ENCODE peak calls at places on chromosomes 13 and 19, in eight cellular contexts. L is aorta, K is adrenal gland, P is esophagus muscularis mucosa, J is Karpas-422, A is neuronal stem cell, T is ovary, W is left ventricle myocardium inferior. H is an unnamed sample.
A peak's percentile ranks its signal among the peaks of the same experiment; 100 is the strongest.

GRCh38 chr13:46595136-46595917 is 42.4 kb downstream of the LRCH1 start:
- DNase-seq in L (no peak), K (no peak), P (no peak), J (peak; percentile 53), A (no peak), T (no peak), W (no peak), H (no peak)

GRCh38 chr13:95704510-95704909 is 27.6 kb downstream of the DNAJC3 start:
- DNase-seq in L (no peak), K (no peak), P (no peak), J (no peak), A (no peak), T (no peak), W (no peak), H (no peak)

GRCh38 chr19:49809987-49810389 is 3.1 kb downstream of the FUZ start:
- DNase-seq in L (no peak), K (no peak), P (no peak), J (no peak), A (no peak), T (no peak), W (no peak), H (no peak)

GRCh38 chr13:22387899-22388298 is 717.0 kb downstream of the FGF9 start:
- DNase-seq in L (no peak), K (no peak), P (no peak), J (no peak), A (no peak), T (no peak), W (no peak), H (no peak)

GRCh38 chr13:36628986-36629385 is 44.8 kb upstream of the SERTM1 start:
- DNase-seq in L (no peak), K (no peak), P (no peak), J (no peak), A (no peak), T (no peak), W (no peak), H (no peak)

GRCh38 chr19:36115453-36116343 is at the start of gene TBCB:
- DNase-seq in L (peak; percentile 90), K (no peak), P (peak; percentile 96), J (peak; percentile 81), A (no peak), T (no peak), W (peak; percentile 86), H (peak; percentile 88)

GRCh38 chr13:61255035-61255796 is 160.4 kb downstream of the PCDH20 start:
- DNase-seq in L (no peak), K (no peak), P (no peak), J (peak; percentile 53), A (no peak), T (no peak), W (no peak), H (no peak)

GRCh38 chr19:12665281-12665573 is 1.3 kb downstream of the MAN2B1 start:
- DNase-seq in L (peak; percentile 87), K (no peak), P (no peak), J (peak; percentile 95), A (no peak), T (no peak), W (peak; percentile 55), H (peak; percentile 88)

GRCh38 chr19:47227347-47228167 is 3.4 kb downstream of the BBC3 start:
- DNase-seq in L (peak; percentile 97), K (peak; percentile 80), P (peak; percentile 98), J (peak; percentile 63), A (peak; percentile 96), T (peak; percentile 85), W (peak; percentile 93), H (peak; percentile 96)

GRCh38 chr13:113859311-113860050 is 4.4 kb downstream of the GAS6 start:
- DNase-seq in L (no peak), K (peak; percentile 9), P (no peak), J (no peak), A (no peak), T (peak; percentile 24), W (no peak), H (no peak)

GRCh38 chr13:21988624-21989023 is 317.8 kb downstream of the FGF9 start:
- DNase-seq in L (no peak), K (no peak), P (no peak), J (no peak), A (no peak), T (no peak), W (no peak), H (no peak)

GRCh38 chr19:29172302-29172701 is 40.6 kb downstream of the UQCRFS1 start:
- DNase-seq in L (no peak), K (no peak), P (no peak), J (peak; percentile 73), A (no peak), T (no peak), W (no peak), H (no peak)

GRCh38 chr19:32817252-32817912 is 52.2 kb downstream of the SLC7A9 start:
- DNase-seq in L (no peak), K (no peak), P (no peak), J (no peak), A (no peak), T (no peak), W (no peak), H (no peak)

GRCh38 chr13:50015263-50015662 is at the start of gene KCNRG:
- DNase-seq in L (no peak), K (no peak), P (no peak), J (no peak), A (no peak), T (no peak), W (no peak), H (no peak)

GRCh38 chr13:113491418-113491883 is 940 bp upstream of the DCUN1D2 start:
- DNase-seq in L (peak; percentile 69), K (peak; percentile 61), P (no peak), J (no peak), A (peak; percentile 21), T (peak; percentile 61), W (peak; percentile 45), H (peak; percentile 88)

GRCh38 chr13:38042771-38043170 is 173.2 kb upstream of the TRPC4 start:
- DNase-seq in L (no peak), K (no peak), P (no peak), J (no peak), A (no peak), T (no peak), W (no peak), H (no peak)

GRCh38 chr19:14719162-14719561 is 29.3 kb downstream of the ZNF333 start:
- DNase-seq in L (no peak), K (no peak), P (no peak), J (no peak), A (no peak), T (no peak), W (no peak), H (no peak)
- H3K4me3 ChIP-seq in L (no peak overlapping the region), K (no peak overlapping the region), P (no peak overlapping the region), J (no peak overlapping the region), A (no peak overlapping the region), T (no peak overlapping the region), W (no peak overlapping the region), H (no peak overlapping the region)

GRCh38 chr13:30375436-30375835 is 46.9 kb upstream of the UBE2L5 start:
- DNase-seq in L (no peak), K (no peak), P (no peak), J (peak; percentile 77), A (no peak), T (no peak), W (no peak), H (no peak)

GRCh38 chr13:30377312-30377685 is 45.0 kb upstream of the UBE2L5 start:
- DNase-seq in L (no peak), K (no peak), P (no peak), J (no peak), A (no peak), T (no peak), W (no peak), H (no peak)

GRCh38 chr13:30373727-30374126 is 48.6 kb upstream of the UBE2L5 start:
- DNase-seq in L (peak; percentile 60), K (no peak), P (no peak), J (peak; percentile 83), A (no peak), T (no peak), W (no peak), H (no peak)

GRCh38 chr13:30381049-30381448 is 41.2 kb upstream of the UBE2L5 start:
- DNase-seq in L (no peak), K (no peak), P (no peak), J (no peak), A (no peak), T (no peak), W (no peak), H (no peak)

DNA sequence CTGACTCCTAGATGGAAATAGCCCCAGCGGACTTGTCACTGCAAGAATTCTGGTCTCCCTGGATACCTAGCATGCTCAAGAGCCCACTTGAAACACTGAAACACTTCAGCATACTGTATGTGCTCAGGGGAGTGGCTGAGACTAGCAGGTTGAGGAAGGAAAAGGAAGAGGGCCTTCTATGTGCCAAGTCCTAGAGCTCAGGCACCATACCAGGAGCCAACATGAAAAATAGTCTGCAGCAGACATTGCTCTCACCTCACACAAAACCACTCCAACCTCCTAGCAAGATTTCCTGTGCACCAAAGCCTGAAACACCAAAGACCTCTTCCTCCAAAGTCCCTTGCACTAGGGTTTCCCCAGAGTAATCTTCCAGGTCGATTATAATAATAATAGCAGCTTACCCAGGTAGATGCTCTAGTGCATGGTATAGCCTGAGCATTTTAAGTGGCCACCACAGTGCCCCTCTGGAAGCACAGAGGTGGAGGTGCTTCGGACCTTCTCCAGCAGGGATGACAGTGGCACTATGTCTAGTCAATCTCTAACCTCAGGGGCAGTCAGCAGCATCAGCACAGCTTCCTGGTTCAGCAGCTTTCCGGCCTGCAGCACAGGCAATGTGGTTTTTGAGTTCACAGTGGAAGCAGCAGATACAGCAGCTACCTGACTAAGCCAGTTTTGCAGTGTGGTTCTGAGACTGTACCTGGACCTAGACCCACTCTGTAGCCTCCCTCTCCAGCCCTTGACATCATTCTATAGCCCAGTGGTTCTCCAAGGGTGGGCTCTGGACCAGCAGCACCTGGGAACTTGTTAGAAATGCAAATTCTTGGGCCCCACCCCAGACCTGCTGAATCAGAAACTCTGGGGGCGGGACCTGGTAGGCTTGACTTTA is 45.6 kb upstream of the UBE2L5 start:
- DNase-seq in L (no peak), K (no peak), P (no peak), J (peak; percentile 91), A (no peak), T (no peak), W (no peak), H (peak; percentile 41)
- H3K27ac ChIP-seq in L (no peak overlapping the region), K (no peak overlapping the region), P (no peak overlapping the region), J (peak overlapping the region; percentile 98), A (no peak overlapping the region), T (no peak overlapping the region), W (no peak overlapping the region), H (peak overlapping the region; percentile 64)

DNA sequence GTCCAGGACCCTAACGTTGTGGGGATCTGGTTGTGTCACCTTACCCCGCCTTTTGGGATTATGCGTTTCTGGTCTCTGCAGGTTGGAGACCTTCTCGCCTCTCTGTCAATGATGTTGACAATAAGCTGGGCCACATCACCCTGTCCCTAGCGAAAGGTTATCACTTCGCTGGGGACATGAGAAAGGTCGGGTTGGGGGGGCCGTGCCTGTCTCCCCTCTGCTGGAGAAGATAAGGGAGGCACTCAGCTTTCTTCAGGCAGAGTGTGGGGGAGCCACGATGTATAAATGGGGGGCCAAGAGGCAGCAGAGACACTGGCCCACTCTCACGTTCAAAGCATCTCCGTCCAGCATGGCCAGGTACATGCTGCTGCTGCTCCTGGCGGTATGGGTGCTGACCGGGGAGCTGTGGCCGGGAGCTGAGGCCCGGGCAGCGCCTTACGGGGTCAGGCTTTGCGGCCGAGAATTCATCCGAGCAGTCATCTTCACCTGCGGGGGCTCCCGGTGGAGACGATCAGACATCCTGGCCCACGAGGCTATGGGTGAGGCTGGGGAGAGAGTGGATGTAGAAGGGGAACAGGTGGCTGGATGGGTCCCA is at the start of gene RLN3:
- DNase-seq in L (no peak), K (no peak), P (no peak), J (no peak), A (no peak), T (no peak), W (no peak), H (peak; percentile 69)
- H3K4me3 ChIP-seq in L (no peak within 1 kb of the TSS), K (no peak within 1 kb of the TSS), P (no peak within 1 kb of the TSS), J (no peak within 1 kb of the TSS), A (no peak within 1 kb of the TSS), T (no peak within 1 kb of the TSS), W (no peak within 1 kb of the TSS), H (no peak within 1 kb of the TSS)

GRCh38 chr19:37334179-37335071 is 36.5 kb upstream of the ZNF527 start:
- DNase-seq in L (peak; percentile 95), K (peak; percentile 90), P (peak; percentile 96), J (no peak), A (peak; percentile 87), T (peak; percentile 89), W (peak; percentile 93), H (peak; percentile 90)
- H3K27ac ChIP-seq in L (no peak overlapping the region), K (peak overlapping the region; percentile 72), P (peak overlapping the region; percentile 85), J (no peak overlapping the region), A (no peak overlapping the region), T (peak overlapping the region; percentile 60), W (peak overlapping the region; percentile 95), H (peak overlapping the region; percentile 69)

H was measured in left lung.